ENCODE peak calls at places on chromosomes 1 and 21, in four cellular contexts. One of them, this sample, is unnamed. For H3K4me1, the result is how much of the 10 kb centered on the place peaks cover.

GRCh38 chr1:184553845-184554244 is 167.0 kb downstream of the C1orf21 start:
- DNase-seq in transverse colon: no peak
- DNase-seq in tibial nerve: no peak
- DNase-seq in A549: no peak
- DNase-seq in this sample: no peak

GRCh38 chr1:20551945-20552727 is at the start of gene FAM43B:
- DNase-seq in transverse colon: peak
- DNase-seq in tibial nerve: peak
- DNase-seq in A549: peak
- DNase-seq in this sample: peak

GRCh38 chr1:183331095-183331742 is 87.0 kb downstream of the NMNAT2 start:
- DNase-seq in transverse colon: no peak
- DNase-seq in tibial nerve: no peak
- DNase-seq in A549: no peak
- DNase-seq in this sample: no peak

GRCh38 chr1:172373864-172374263 is 46.6 kb upstream of the C1orf105 start:
- DNase-seq in transverse colon: no peak
- DNase-seq in tibial nerve: no peak
- DNase-seq in A549: no peak
- DNase-seq in this sample: no peak

GRCh38 chr1:119774746-119775495 is 6.2 kb upstream of the HMGCS2 start:
- DNase-seq in transverse colon: peak
- DNase-seq in tibial nerve: no peak
- DNase-seq in A549: no peak
- DNase-seq in this sample: no peak

GRCh38 chr1:171142081-171142450 is 43.0 kb upstream of the FMO2 start:
- DNase-seq in transverse colon: peak
- DNase-seq in tibial nerve: peak
- DNase-seq in A549: no peak
- DNase-seq in this sample: peak

GRCh38 chr1:71464016-71464415 is 383.2 kb upstream of the ZRANB2 start:
- DNase-seq in transverse colon: no peak
- DNase-seq in tibial nerve: no peak
- DNase-seq in A549: no peak
- DNase-seq in this sample: no peak

GRCh38 chr1:214446772-214447556 is 104.4 kb downstream of the PTPN14 start:
- DNase-seq in transverse colon: peak
- DNase-seq in tibial nerve: no peak
- DNase-seq in A549: peak
- DNase-seq in this sample: no peak

GRCh38 chr1:58654322-58654721 is 45.5 kb downstream of the MYSM1 start:
- DNase-seq in transverse colon: no peak
- DNase-seq in tibial nerve: no peak
- DNase-seq in A549: no peak
- DNase-seq in this sample: no peak

GRCh38 chr21:28742527-28742926 is 250.2 kb downstream of the LTN1 start:
- DNase-seq in transverse colon: no peak
- DNase-seq in tibial nerve: no peak
- DNase-seq in A549: no peak
- DNase-seq in this sample: no peak

GRCh38 chr1:119784127-119784781 is 15.5 kb upstream of the HMGCS2 start:
- DNase-seq in transverse colon: peak
- DNase-seq in tibial nerve: peak
- DNase-seq in A549: no peak
- DNase-seq in this sample: peak

GRCh38 chr1:235128453-235129328 is at the start of gene TOMM20:
- DNase-seq in transverse colon: peak
- DNase-seq in tibial nerve: peak
- DNase-seq in A549: peak
- DNase-seq in this sample: peak

GRCh38 chr1:183537405-183537804 is 52.9 kb downstream of the NCF2 start:
- DNase-seq in transverse colon: no peak
- DNase-seq in tibial nerve: no peak
- DNase-seq in A549: no peak
- DNase-seq in this sample: no peak

GRCh38 chr1:54517536-54517935 is 30.5 kb upstream of the ACOT11 start:
- DNase-seq in transverse colon: no peak
- DNase-seq in tibial nerve: no peak
- DNase-seq in A549: no peak
- DNase-seq in this sample: no peak

GRCh38 chr1:153542956-153543737 is 2.4 kb upstream of the S100A5 start:
- DNase-seq in transverse colon: no peak
- DNase-seq in tibial nerve: no peak
- DNase-seq in A549: no peak
- DNase-seq in this sample: no peak

GRCh38 chr1:51439053-51439452 is 80.0 kb downstream of the EPS15 start:
- DNase-seq in transverse colon: no peak
- DNase-seq in tibial nerve: no peak
- DNase-seq in A549: no peak
- DNase-seq in this sample: no peak

GRCh38 chr1:94552071-94552586 is 10.6 kb upstream of the F3 start:
- DNase-seq in transverse colon: no peak
- DNase-seq in tibial nerve: no peak
- DNase-seq in A549: no peak
- DNase-seq in this sample: no peak
- TF ChIP-seq EP300 in transverse colon: no peak
- TF ChIP-seq EP300 in tibial nerve: no peak
- TF ChIP-seq EP300 in A549: no peak
- TF ChIP-seq EP300 in this sample: no peak

GRCh38 chr21:19440792-19441494 is 1037.4 kb upstream of the TMPRSS15 start:
- DNase-seq in transverse colon: no peak
- DNase-seq in tibial nerve: no peak
- DNase-seq in A549: no peak
- DNase-seq in this sample: no peak
- H3K27ac ChIP-seq in transverse colon: no peak
- H3K27ac ChIP-seq in tibial nerve: no peak
- H3K27ac ChIP-seq in A549: no peak
- H3K27ac ChIP-seq in this sample: no peak

DNA sequence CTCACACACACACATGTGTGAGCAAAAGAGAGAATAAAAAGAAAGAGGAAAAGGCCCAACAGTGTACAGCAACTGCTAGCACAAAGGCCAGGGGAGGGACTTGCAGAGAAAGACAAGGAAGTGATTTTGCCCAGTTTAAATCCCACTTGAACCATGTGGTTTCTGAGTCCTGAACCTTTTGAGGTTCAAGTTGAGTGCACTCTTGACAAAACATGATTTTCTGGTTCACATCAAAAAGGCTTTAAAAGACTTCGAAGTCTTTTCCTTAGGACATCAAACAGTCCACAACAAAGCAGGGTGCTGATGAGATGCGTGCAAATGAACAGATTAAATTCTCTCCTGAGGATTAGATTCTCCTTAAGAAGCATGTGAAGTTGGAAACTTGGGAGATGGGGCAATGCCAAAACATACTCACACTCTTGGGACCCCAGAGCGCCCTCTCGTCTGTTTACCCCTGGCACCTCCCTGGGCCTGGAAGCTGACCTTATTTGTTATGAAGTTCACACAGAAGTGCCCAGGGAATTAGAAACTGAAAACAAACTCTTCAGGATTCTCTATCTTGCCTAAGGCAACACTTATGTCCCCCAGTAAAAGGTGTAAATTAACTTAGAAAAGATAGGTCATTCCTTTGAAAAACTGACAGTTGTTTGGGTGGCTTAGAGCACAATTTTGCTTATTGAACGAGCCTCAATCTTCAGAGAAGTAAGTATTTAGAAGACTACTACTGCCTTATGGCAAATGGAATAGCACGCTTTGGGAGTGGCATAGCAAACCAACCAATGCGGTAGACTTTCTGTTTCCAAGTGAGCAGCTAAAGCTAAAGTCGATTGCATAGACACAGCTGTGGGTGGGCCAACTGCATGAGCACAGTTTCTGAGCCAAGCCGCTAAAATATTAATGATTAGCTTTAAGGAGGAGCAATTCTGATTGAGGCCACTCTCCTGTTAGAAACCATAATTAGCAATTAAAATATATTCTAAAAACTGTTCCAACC is 31.6 kb downstream of the RNF220 start:
- DNase-seq in transverse colon: no peak
- DNase-seq in tibial nerve: no peak
- DNase-seq in A549: no peak
- DNase-seq in this sample: no peak
- H3K4me1 ChIP-seq in transverse colon: under half
- H3K4me1 ChIP-seq in tibial nerve: under half
- H3K4me1 ChIP-seq in A549: under half
- H3K4me1 ChIP-seq in this sample: under half

DNA sequence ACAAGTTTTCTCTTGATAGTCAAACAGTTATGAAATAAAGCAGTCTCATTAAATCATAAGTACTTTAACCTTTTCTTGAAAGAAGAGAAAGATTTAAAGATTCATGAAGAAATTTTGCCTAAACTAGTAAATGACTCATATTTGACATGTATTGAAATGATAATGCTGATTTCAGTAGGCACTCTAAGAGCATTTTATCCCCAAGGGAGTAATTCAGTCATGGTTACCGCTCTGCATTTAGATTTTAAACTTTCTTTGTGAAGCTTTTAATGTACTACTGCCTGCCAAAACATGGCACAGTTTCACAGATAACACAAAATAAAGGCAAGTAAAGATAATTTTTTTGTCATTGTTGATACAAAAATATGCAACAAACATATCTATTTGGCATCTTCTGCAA is 6.8 kb downstream of the USH2A start:
- DNase-seq in transverse colon: no peak
- DNase-seq in tibial nerve: no peak
- DNase-seq in A549: no peak
- DNase-seq in this sample: no peak
- TF ChIP-seq EP300 in transverse colon: no peak
- TF ChIP-seq EP300 in tibial nerve: no peak
- TF ChIP-seq EP300 in A549: no peak
- TF ChIP-seq EP300 in this sample: no peak

This sample was measured in suprapubic skin.